ENCODE peak calls at places on chromosomes 5 and 9, in nine cellular contexts. One of them, this sample, is unnamed.
A peak's percentile ranks its signal among the peaks of the same experiment; 100 is the strongest.

GRCh38 chr9:126989847-126990821 is 75.6 kb downstream of the RALGPS1 start:
- DNase-seq in GM12878: no peak
- DNase-seq in sigmoid colon: peak; percentile 95
- DNase-seq in upper lobe of left lung: no peak
- DNase-seq in suprapubic skin: no peak
- DNase-seq in transverse colon: peak; percentile 53
- DNase-seq in spleen: no peak
- DNase-seq in K562: no peak
- DNase-seq in stomach: no peak
- DNase-seq in this sample: no peak

GRCh38 chr5:156361451-156362109 is 34.6 kb downstream of the SGCD start:
- DNase-seq in upper lobe of left lung: no peak
- DNase-seq in spleen: no peak
- DNase-seq in GM12878: no peak
- DNase-seq in suprapubic skin: no peak
- DNase-seq in sigmoid colon: no peak
- DNase-seq in K562: no peak
- DNase-seq in transverse colon: no peak
- DNase-seq in stomach: no peak
- DNase-seq in this sample: no peak

GRCh38 chr5:95244479-95244878 is 40.4 kb downstream of the MCTP1 start:
- DNase-seq in stomach: no peak
- DNase-seq in K562: no peak
- DNase-seq in transverse colon: no peak
- DNase-seq in GM12878: no peak
- DNase-seq in suprapubic skin: no peak
- DNase-seq in sigmoid colon: no peak
- DNase-seq in upper lobe of left lung: no peak
- DNase-seq in spleen: no peak
- DNase-seq in this sample: no peak

GRCh38 chr5:103624035-103624461 is 61.5 kb upstream of the NUDT12 start:
- DNase-seq in transverse colon: no peak
- DNase-seq in K562: no peak
- DNase-seq in spleen: no peak
- DNase-seq in suprapubic skin: no peak
- DNase-seq in GM12878: no peak
- DNase-seq in stomach: no peak
- DNase-seq in sigmoid colon: no peak
- DNase-seq in upper lobe of left lung: no peak
- DNase-seq in this sample: peak; percentile 80

GRCh38 chr5:138601444-138601843 is 26.2 kb upstream of the HSPA9 start:
- DNase-seq in suprapubic skin: peak; percentile 19
- DNase-seq in spleen: no peak
- DNase-seq in upper lobe of left lung: peak; percentile 73
- DNase-seq in sigmoid colon: no peak
- DNase-seq in GM12878: no peak
- DNase-seq in stomach: peak; percentile 40
- DNase-seq in transverse colon: peak; percentile 10
- DNase-seq in K562: no peak
- DNase-seq in this sample: no peak

GRCh38 chr5:38994329-38994927 is 79.8 kb downstream of the RICTOR start:
- DNase-seq in sigmoid colon: no peak
- DNase-seq in upper lobe of left lung: no peak
- DNase-seq in stomach: no peak
- DNase-seq in K562: peak; percentile 43
- DNase-seq in suprapubic skin: no peak
- DNase-seq in GM12878: no peak
- DNase-seq in transverse colon: peak; percentile 25
- DNase-seq in spleen: no peak
- DNase-seq in this sample: peak; percentile 76

GRCh38 chr5:59037041-59037440 is 454.2 kb downstream of the RAB3C start:
- DNase-seq in stomach: no peak
- DNase-seq in suprapubic skin: no peak
- DNase-seq in upper lobe of left lung: no peak
- DNase-seq in transverse colon: no peak
- DNase-seq in spleen: no peak
- DNase-seq in K562: no peak
- DNase-seq in GM12878: no peak
- DNase-seq in sigmoid colon: no peak
- DNase-seq in this sample: no peak

GRCh38 chr5:137566118-137566541 is 67.0 kb upstream of the SPOCK1 start:
- DNase-seq in transverse colon: no peak
- DNase-seq in suprapubic skin: no peak
- DNase-seq in spleen: no peak
- DNase-seq in stomach: no peak
- DNase-seq in GM12878: no peak
- DNase-seq in K562: peak; percentile 8
- DNase-seq in sigmoid colon: no peak
- DNase-seq in upper lobe of left lung: no peak
- DNase-seq in this sample: no peak

GRCh38 chr5:24475101-24475500 is 169.7 kb downstream of the CDH10 start:
- DNase-seq in sigmoid colon: no peak
- DNase-seq in K562: no peak
- DNase-seq in GM12878: no peak
- DNase-seq in upper lobe of left lung: no peak
- DNase-seq in stomach: no peak
- DNase-seq in transverse colon: no peak
- DNase-seq in spleen: no peak
- DNase-seq in suprapubic skin: no peak
- DNase-seq in this sample: no peak

GRCh38 chr9:133331221-133331620 is 4.8 kb downstream of the SURF6 start:
- DNase-seq in upper lobe of left lung: no peak
- DNase-seq in GM12878: no peak
- DNase-seq in spleen: peak; percentile 64
- DNase-seq in sigmoid colon: peak; percentile 52
- DNase-seq in transverse colon: no peak
- DNase-seq in stomach: no peak
- DNase-seq in K562: no peak
- DNase-seq in suprapubic skin: peak; percentile 52
- DNase-seq in this sample: no peak

GRCh38 chr5:136066705-136067271 is 38.0 kb downstream of the TGFBI start:
- DNase-seq in transverse colon: no peak
- DNase-seq in suprapubic skin: no peak
- DNase-seq in sigmoid colon: peak; percentile 86
- DNase-seq in spleen: no peak
- DNase-seq in K562: no peak
- DNase-seq in upper lobe of left lung: no peak
- DNase-seq in GM12878: no peak
- DNase-seq in stomach: no peak
- DNase-seq in this sample: no peak

GRCh38 chr5:122333564-122333963 is 21.5 kb downstream of the SNCAIP start:
- DNase-seq in K562: no peak
- DNase-seq in spleen: no peak
- DNase-seq in suprapubic skin: no peak
- DNase-seq in transverse colon: no peak
- DNase-seq in upper lobe of left lung: no peak
- DNase-seq in sigmoid colon: no peak
- DNase-seq in GM12878: no peak
- DNase-seq in stomach: no peak
- DNase-seq in this sample: no peak

GRCh38 chr5:133130387-133131118 is 78.7 kb downstream of the HSPA4 start:
- DNase-seq in stomach: no peak
- DNase-seq in sigmoid colon: no peak
- DNase-seq in transverse colon: no peak
- DNase-seq in spleen: no peak
- DNase-seq in upper lobe of left lung: no peak
- DNase-seq in suprapubic skin: no peak
- DNase-seq in GM12878: no peak
- DNase-seq in K562: no peak
- DNase-seq in this sample: peak; percentile 14
- TF ChIP-seq POLR2AphosphoS5 in stomach: no peak
- TF ChIP-seq POLR2AphosphoS5 in sigmoid colon: no peak
- TF ChIP-seq POLR2AphosphoS5 in transverse colon: no peak
- TF ChIP-seq POLR2AphosphoS5 in spleen: no peak
- TF ChIP-seq POLR2AphosphoS5 in upper lobe of left lung: no peak
- TF ChIP-seq POLR2AphosphoS5 in suprapubic skin: no peak
- TF ChIP-seq POLR2AphosphoS5 in GM12878: no peak
- TF ChIP-seq POLR2AphosphoS5 in K562: no peak
- TF ChIP-seq POLR2AphosphoS5 in this sample: no peak

DNA sequence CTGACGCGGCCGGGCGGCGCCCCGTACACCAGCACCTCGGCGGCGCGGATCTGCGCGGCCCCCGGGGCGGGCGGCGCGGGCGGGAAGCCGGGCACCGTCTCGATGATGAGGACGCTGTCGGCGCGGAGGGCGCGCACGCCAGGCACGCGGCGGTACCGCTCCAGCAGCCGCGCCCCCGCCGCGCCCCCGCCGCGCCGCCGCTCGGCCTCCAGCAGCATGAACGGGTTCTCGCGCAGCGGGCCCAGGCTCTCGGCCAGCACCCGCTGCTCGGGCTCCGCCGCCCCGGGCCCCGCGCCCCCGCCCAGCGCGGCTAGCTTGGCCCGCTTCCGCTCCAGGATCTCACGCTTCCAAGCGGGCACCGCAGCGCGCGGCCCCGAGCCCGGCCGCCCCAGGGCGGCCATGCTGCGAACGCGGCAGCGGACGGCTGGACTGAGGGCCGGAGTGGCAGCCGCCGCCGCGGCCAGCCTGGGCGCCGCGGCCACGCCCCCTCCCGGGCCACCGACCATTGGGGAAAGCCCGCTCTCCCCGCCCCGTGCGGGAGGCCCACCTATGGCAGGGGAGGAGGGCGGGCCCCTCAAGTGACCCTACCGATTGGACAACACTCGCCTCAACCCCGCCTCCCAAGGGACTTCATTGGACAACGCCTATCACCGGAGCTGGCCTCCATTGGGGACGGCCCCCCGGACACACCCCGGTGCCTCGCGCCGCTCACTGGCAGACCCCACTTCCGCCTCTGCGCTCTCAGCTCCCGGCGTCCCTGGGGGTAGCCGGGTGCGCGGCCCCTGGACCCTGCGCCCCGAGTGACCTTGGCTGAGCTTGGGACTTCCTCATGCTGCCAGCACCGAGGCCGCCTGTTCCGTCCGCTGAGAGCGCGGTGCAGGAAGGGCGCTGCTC is at the start of gene TPRN:
- DNase-seq in GM12878: peak; percentile 95
- DNase-seq in spleen: peak; percentile 99
- DNase-seq in suprapubic skin: peak; percentile 100
- DNase-seq in transverse colon: peak; percentile 100
- DNase-seq in sigmoid colon: peak; percentile 100
- DNase-seq in upper lobe of left lung: peak; percentile 100
- DNase-seq in K562: peak; percentile 100
- DNase-seq in stomach: peak; percentile 100
- DNase-seq in this sample: peak; percentile 98
- H3K4me1 ChIP-seq in GM12878: peaks cover 32% of the 10 kb centered on the region
- H3K4me1 ChIP-seq in spleen: peaks cover 59% of the 10 kb centered on the region
- H3K4me1 ChIP-seq in suprapubic skin: peaks cover 72% of the 10 kb centered on the region
- H3K4me1 ChIP-seq in transverse colon: peaks cover 34% of the 10 kb centered on the region
- H3K4me1 ChIP-seq in sigmoid colon: peaks cover 68% of the 10 kb centered on the region
- H3K4me1 ChIP-seq in upper lobe of left lung: peaks cover 64% of the 10 kb centered on the region
- H3K4me1 ChIP-seq in K562: peaks cover 86% of the 10 kb centered on the region
- H3K4me1 ChIP-seq in stomach: peaks cover 71% of the 10 kb centered on the region
- H3K4me1 ChIP-seq in this sample: peaks cover 21% of the 10 kb centered on the region

GRCh38 chr9:33908749-33909148 is 91.8 kb downstream of the UBE2R2 start:
- DNase-seq in suprapubic skin: no peak
- DNase-seq in sigmoid colon: no peak
- DNase-seq in GM12878: no peak
- DNase-seq in stomach: no peak
- DNase-seq in K562: no peak
- DNase-seq in transverse colon: no peak
- DNase-seq in spleen: no peak
- DNase-seq in upper lobe of left lung: no peak
- DNase-seq in this sample: no peak

GRCh38 chr9:33908114-33908513 is 91.2 kb downstream of the UBE2R2 start:
- DNase-seq in suprapubic skin: no peak
- DNase-seq in GM12878: no peak
- DNase-seq in transverse colon: no peak
- DNase-seq in spleen: no peak
- DNase-seq in K562: no peak
- DNase-seq in sigmoid colon: no peak
- DNase-seq in upper lobe of left lung: no peak
- DNase-seq in stomach: no peak
- DNase-seq in this sample: no peak

GRCh38 chr9:33905137-33905536 is 88.2 kb downstream of the UBE2R2 start:
- DNase-seq in K562: no peak
- DNase-seq in GM12878: no peak
- DNase-seq in sigmoid colon: no peak
- DNase-seq in suprapubic skin: no peak
- DNase-seq in upper lobe of left lung: no peak
- DNase-seq in stomach: no peak
- DNase-seq in spleen: no peak
- DNase-seq in transverse colon: no peak
- DNase-seq in this sample: no peak

GRCh38 chr9:33906769-33907168 is 89.8 kb downstream of the UBE2R2 start:
- DNase-seq in spleen: no peak
- DNase-seq in suprapubic skin: no peak
- DNase-seq in upper lobe of left lung: no peak
- DNase-seq in transverse colon: no peak
- DNase-seq in stomach: no peak
- DNase-seq in K562: no peak
- DNase-seq in GM12878: no peak
- DNase-seq in sigmoid colon: no peak
- DNase-seq in this sample: no peak

DNA sequence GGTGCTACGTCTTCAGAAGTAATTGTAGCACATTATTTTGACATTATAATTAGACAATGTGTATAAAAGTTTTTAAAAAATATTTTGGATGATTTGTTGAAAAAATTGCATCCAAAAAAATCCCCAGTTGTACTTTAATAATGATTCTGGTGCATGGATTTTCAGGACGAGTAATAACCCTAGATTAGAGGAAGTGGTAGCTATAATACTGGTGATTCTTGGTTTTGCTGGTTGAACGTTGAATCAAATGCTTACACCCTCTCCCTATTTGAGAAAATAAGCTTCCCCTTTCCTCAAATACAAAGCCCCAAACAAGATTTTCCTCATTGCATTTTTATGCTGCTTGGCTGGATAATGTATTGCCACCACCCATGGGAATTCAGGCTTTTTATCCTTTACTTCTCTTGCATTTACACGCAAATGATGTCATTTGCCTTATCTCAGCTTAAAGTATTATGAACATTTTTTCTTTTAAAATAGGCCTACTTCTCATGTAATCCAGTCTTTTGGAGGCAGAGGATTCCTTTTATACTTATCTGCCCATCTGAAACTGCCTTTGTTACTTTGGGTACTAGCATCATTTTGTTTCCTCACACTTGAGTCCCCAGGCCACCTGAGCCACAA is 86.3 kb downstream of the UBE2R2 start:
- DNase-seq in spleen: no peak
- DNase-seq in sigmoid colon: no peak
- DNase-seq in transverse colon: no peak
- DNase-seq in stomach: no peak
- DNase-seq in upper lobe of left lung: no peak
- DNase-seq in GM12878: no peak
- DNase-seq in K562: no peak
- DNase-seq in suprapubic skin: no peak
- DNase-seq in this sample: no peak
- TF ChIP-seq POLR2AphosphoS5 in spleen: no peak
- TF ChIP-seq POLR2AphosphoS5 in sigmoid colon: no peak
- TF ChIP-seq POLR2AphosphoS5 in transverse colon: no peak
- TF ChIP-seq POLR2AphosphoS5 in stomach: no peak
- TF ChIP-seq POLR2AphosphoS5 in upper lobe of left lung: no peak
- TF ChIP-seq POLR2AphosphoS5 in GM12878: no peak
- TF ChIP-seq POLR2AphosphoS5 in K562: no peak
- TF ChIP-seq POLR2AphosphoS5 in suprapubic skin: no peak
- TF ChIP-seq POLR2AphosphoS5 in this sample: no peak

DNA sequence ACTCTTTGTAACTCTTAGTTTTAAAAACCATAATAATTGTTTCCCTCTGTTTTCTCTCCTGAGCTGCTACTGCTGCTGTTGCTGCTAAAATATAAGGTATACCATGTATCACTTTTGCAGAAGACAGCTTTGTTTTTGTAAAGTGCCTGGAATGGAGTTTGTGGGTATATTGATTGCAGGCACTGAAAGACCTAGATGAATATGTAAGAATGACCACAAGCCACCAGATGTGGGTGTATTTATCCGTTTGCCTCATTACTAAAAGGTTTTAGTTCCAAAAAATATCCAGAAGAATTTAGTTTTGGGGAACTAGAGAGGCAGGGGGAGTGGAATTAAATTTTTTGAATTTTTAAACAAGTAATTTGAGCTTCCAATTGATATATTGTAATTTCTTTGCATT is 151.1 kb upstream of the CDKN2B start:
- DNase-seq in GM12878: no peak
- DNase-seq in transverse colon: no peak
- DNase-seq in sigmoid colon: no peak
- DNase-seq in stomach: no peak
- DNase-seq in spleen: no peak
- DNase-seq in suprapubic skin: no peak
- DNase-seq in upper lobe of left lung: no peak
- DNase-seq in K562: no peak
- DNase-seq in this sample: no peak
- H3K4me1 ChIP-seq in GM12878: no peaks in the 10 kb centered on the region
- H3K4me1 ChIP-seq in transverse colon: no peaks in the 10 kb centered on the region
- H3K4me1 ChIP-seq in sigmoid colon: no peaks in the 10 kb centered on the region
- H3K4me1 ChIP-seq in stomach: no peaks in the 10 kb centered on the region
- H3K4me1 ChIP-seq in spleen: peaks cover 16% of the 10 kb centered on the region
- H3K4me1 ChIP-seq in suprapubic skin: peaks cover 33% of the 10 kb centered on the region
- H3K4me1 ChIP-seq in upper lobe of left lung: peaks cover 13% of the 10 kb centered on the region
- H3K4me1 ChIP-seq in K562: no peaks in the 10 kb centered on the region
- H3K4me1 ChIP-seq in this sample: peaks cover 29% of the 10 kb centered on the region